ENCODE peak calls at places on chromosomes 4 and X, in ten cellular contexts. One of them, this sample, is unnamed.

GRCh38 chrX:132022115-132022862 is 813 bp upstream of the STK26 start:
- DNase-seq in BJ: no peak
- DNase-seq in cardiac muscle cell: peak
- DNase-seq in fibroblast of the aortic adventitia: no peak
- DNase-seq in testis: no peak
- DNase-seq in sigmoid colon: no peak
- DNase-seq in HFF-Myc: no peak
- DNase-seq in fibroblast of lung: no peak
- DNase-seq in lower lobe of right lung: no peak
- DNase-seq in dorsolateral prefrontal cortex: no peak
- DNase-seq in this sample: no peak

GRCh38 chr4:110586137-110586850 is 36.6 kb downstream of the PITX2 start:
- DNase-seq in sigmoid colon: no peak
- DNase-seq in fibroblast of lung: peak
- DNase-seq in testis: no peak
- DNase-seq in lower lobe of right lung: no peak
- DNase-seq in fibroblast of the aortic adventitia: peak
- DNase-seq in HFF-Myc: peak
- DNase-seq in BJ: peak
- DNase-seq in dorsolateral prefrontal cortex: no peak
- DNase-seq in cardiac muscle cell: peak
- DNase-seq in this sample: peak

GRCh38 chr4:122823476-122823875 is 3.2 kb upstream of the FGF2 start:
- DNase-seq in sigmoid colon: no peak
- DNase-seq in fibroblast of the aortic adventitia: no peak
- DNase-seq in dorsolateral prefrontal cortex: no peak
- DNase-seq in BJ: no peak
- DNase-seq in cardiac muscle cell: peak
- DNase-seq in testis: no peak
- DNase-seq in fibroblast of lung: no peak
- DNase-seq in lower lobe of right lung: no peak
- DNase-seq in HFF-Myc: no peak
- DNase-seq in this sample: peak

GRCh38 chr4:157270108-157270507 is 49.6 kb downstream of the GRIA2 start:
- DNase-seq in sigmoid colon: no peak
- DNase-seq in BJ: no peak
- DNase-seq in cardiac muscle cell: no peak
- DNase-seq in fibroblast of lung: no peak
- DNase-seq in dorsolateral prefrontal cortex: no peak
- DNase-seq in HFF-Myc: no peak
- DNase-seq in lower lobe of right lung: no peak
- DNase-seq in fibroblast of the aortic adventitia: no peak
- DNase-seq in testis: no peak
- DNase-seq in this sample: no peak

GRCh38 chrX:9312922-9313867 is 151.7 kb upstream of the TBL1X start:
- DNase-seq in HFF-Myc: no peak
- DNase-seq in dorsolateral prefrontal cortex: no peak
- DNase-seq in lower lobe of right lung: peak
- DNase-seq in sigmoid colon: no peak
- DNase-seq in fibroblast of lung: no peak
- DNase-seq in fibroblast of the aortic adventitia: no peak
- DNase-seq in cardiac muscle cell: no peak
- DNase-seq in BJ: no peak
- DNase-seq in testis: peak
- DNase-seq in this sample: no peak

GRCh38 chrX:22087158-22087557 is 55.0 kb downstream of the PHEX start:
- DNase-seq in sigmoid colon: no peak
- DNase-seq in fibroblast of the aortic adventitia: no peak
- DNase-seq in cardiac muscle cell: no peak
- DNase-seq in HFF-Myc: no peak
- DNase-seq in fibroblast of lung: no peak
- DNase-seq in lower lobe of right lung: no peak
- DNase-seq in testis: no peak
- DNase-seq in BJ: no peak
- DNase-seq in dorsolateral prefrontal cortex: no peak
- DNase-seq in this sample: no peak

GRCh38 chrX:75547783-75548182 is 24.9 kb upstream of the ZDHHC15 start:
- DNase-seq in fibroblast of the aortic adventitia: no peak
- DNase-seq in lower lobe of right lung: peak
- DNase-seq in testis: peak
- DNase-seq in cardiac muscle cell: no peak
- DNase-seq in fibroblast of lung: peak
- DNase-seq in sigmoid colon: peak
- DNase-seq in dorsolateral prefrontal cortex: no peak
- DNase-seq in BJ: no peak
- DNase-seq in HFF-Myc: no peak
- DNase-seq in this sample: no peak

GRCh38 chr4:126223784-126224407 is 909.1 kb downstream of the FAT4 start:
- DNase-seq in sigmoid colon: no peak
- DNase-seq in dorsolateral prefrontal cortex: no peak
- DNase-seq in fibroblast of lung: peak
- DNase-seq in BJ: no peak
- DNase-seq in cardiac muscle cell: peak
- DNase-seq in fibroblast of the aortic adventitia: peak
- DNase-seq in testis: no peak
- DNase-seq in lower lobe of right lung: no peak
- DNase-seq in HFF-Myc: no peak
- DNase-seq in this sample: peak

GRCh38 chr4:187612211-187612780 is 383.3 kb upstream of the ZFP42 start:
- DNase-seq in dorsolateral prefrontal cortex: no peak
- DNase-seq in BJ: no peak
- DNase-seq in lower lobe of right lung: no peak
- DNase-seq in HFF-Myc: no peak
- DNase-seq in fibroblast of lung: no peak
- DNase-seq in cardiac muscle cell: no peak
- DNase-seq in sigmoid colon: no peak
- DNase-seq in testis: no peak
- DNase-seq in fibroblast of the aortic adventitia: no peak
- DNase-seq in this sample: peak

GRCh38 chr4:181821039-181822004 is 421.9 kb upstream of the TENM3 start:
- DNase-seq in sigmoid colon: no peak
- DNase-seq in testis: no peak
- DNase-seq in fibroblast of the aortic adventitia: peak
- DNase-seq in fibroblast of lung: peak
- DNase-seq in HFF-Myc: no peak
- DNase-seq in BJ: no peak
- DNase-seq in lower lobe of right lung: no peak
- DNase-seq in cardiac muscle cell: peak
- DNase-seq in dorsolateral prefrontal cortex: no peak
- DNase-seq in this sample: peak

GRCh38 chr4:145069361-145069760 is 28.6 kb downstream of the ANAPC10 start:
- DNase-seq in testis: no peak
- DNase-seq in fibroblast of the aortic adventitia: peak
- DNase-seq in cardiac muscle cell: peak
- DNase-seq in dorsolateral prefrontal cortex: no peak
- DNase-seq in fibroblast of lung: peak
- DNase-seq in sigmoid colon: no peak
- DNase-seq in BJ: no peak
- DNase-seq in lower lobe of right lung: no peak
- DNase-seq in HFF-Myc: no peak
- DNase-seq in this sample: peak

GRCh38 chr4:72567821-72568620 is 1.0 kb downstream of the ADAMTS3 start:
- DNase-seq in cardiac muscle cell: peak
- DNase-seq in HFF-Myc: peak
- DNase-seq in dorsolateral prefrontal cortex: peak
- DNase-seq in fibroblast of the aortic adventitia: peak
- DNase-seq in sigmoid colon: peak
- DNase-seq in testis: peak
- DNase-seq in lower lobe of right lung: peak
- DNase-seq in BJ: peak
- DNase-seq in fibroblast of lung: peak
- DNase-seq in this sample: peak

DNA sequence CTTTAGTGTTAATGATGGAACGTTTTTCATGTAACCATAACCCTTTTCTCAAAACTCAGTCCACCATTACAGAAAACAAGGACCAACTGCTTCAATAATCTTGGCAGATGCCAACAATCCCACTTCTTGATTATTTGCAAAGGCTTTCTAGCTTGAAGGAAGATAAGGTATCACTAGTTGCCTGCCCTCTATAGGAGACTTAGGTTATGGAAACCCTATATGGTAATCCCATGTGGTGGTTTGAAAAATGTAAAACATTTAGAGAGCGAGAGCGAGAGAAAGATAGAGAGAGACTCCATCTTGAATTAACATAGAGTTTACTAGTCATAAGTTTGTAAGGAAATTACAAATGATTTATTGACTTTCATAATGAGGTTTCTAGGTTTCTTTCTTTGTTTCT is 1627.5 kb upstream of the TENM3 start:
- DNase-seq in sigmoid colon: no peak
- DNase-seq in testis: no peak
- DNase-seq in BJ: no peak
- DNase-seq in cardiac muscle cell: no peak
- DNase-seq in dorsolateral prefrontal cortex: no peak
- DNase-seq in fibroblast of the aortic adventitia: no peak
- DNase-seq in HFF-Myc: no peak
- DNase-seq in fibroblast of lung: no peak
- DNase-seq in lower lobe of right lung: no peak
- DNase-seq in this sample: no peak
- TF ChIP-seq CTCF in sigmoid colon: no peak
- TF ChIP-seq CTCF in testis: no peak
- TF ChIP-seq CTCF in BJ: no peak
- TF ChIP-seq CTCF in cardiac muscle cell: no peak
- TF ChIP-seq CTCF in dorsolateral prefrontal cortex: no peak
- TF ChIP-seq CTCF in fibroblast of the aortic adventitia: no peak
- TF ChIP-seq CTCF in HFF-Myc: no peak
- TF ChIP-seq CTCF in fibroblast of lung: no peak
- TF ChIP-seq CTCF in lower lobe of right lung: no peak
- TF ChIP-seq CTCF in this sample: no peak

GRCh38 chr4:139633661-139634060 is 32.0 kb upstream of the MGST2 start:
- DNase-seq in lower lobe of right lung: no peak
- DNase-seq in fibroblast of lung: peak
- DNase-seq in sigmoid colon: no peak
- DNase-seq in cardiac muscle cell: peak
- DNase-seq in HFF-Myc: no peak
- DNase-seq in BJ: no peak
- DNase-seq in fibroblast of the aortic adventitia: peak
- DNase-seq in dorsolateral prefrontal cortex: no peak
- DNase-seq in testis: peak
- DNase-seq in this sample: peak
- H3K4me3 ChIP-seq in lower lobe of right lung: peak
- H3K4me3 ChIP-seq in fibroblast of lung: peak
- H3K4me3 ChIP-seq in sigmoid colon: no peak
- H3K4me3 ChIP-seq in cardiac muscle cell: no peak
- H3K4me3 ChIP-seq in HFF-Myc: no peak
- H3K4me3 ChIP-seq in BJ: no peak
- H3K4me3 ChIP-seq in fibroblast of the aortic adventitia: peak
- H3K4me3 ChIP-seq in dorsolateral prefrontal cortex: peak
- H3K4me3 ChIP-seq in testis: peak
- H3K4me3 ChIP-seq in this sample: no peak

DNA sequence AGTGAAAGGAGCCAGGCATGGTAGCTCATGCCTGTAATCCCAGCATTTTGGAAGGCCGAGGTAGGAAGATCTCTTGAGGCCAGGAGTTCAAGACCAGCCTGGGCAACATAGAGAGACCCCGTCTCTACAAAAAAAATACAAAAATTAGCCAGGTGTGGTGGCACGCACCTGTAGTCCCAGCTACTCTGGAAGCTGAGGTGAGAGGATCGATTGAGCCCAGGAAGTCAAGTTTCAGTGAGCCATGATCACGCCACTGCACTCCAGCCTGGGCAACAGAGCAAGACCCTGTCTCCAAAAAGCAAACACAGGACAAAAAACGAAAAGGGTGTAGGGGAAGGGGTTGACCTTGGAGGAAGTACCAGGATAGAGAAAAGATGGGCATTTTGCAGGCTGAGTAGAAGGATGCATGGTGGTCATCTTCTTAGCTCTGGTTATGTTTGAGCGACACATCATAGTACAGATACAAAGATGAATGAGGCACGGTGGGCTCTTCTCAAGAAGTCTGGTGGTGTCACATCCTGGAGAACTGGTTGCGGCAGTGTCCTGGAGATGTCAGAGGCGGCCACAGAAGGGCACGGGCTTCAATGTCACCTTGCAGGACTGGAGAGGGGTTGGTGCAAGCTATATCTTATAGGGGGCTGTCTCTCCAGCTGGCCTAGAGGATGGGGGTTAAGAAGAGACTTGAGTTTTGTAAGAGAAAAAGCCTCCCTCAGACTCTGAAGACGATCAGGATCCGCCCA is 32.0 kb downstream of the SLC25A5 start:
- DNase-seq in lower lobe of right lung: no peak
- DNase-seq in fibroblast of lung: no peak
- DNase-seq in HFF-Myc: no peak
- DNase-seq in cardiac muscle cell: no peak
- DNase-seq in fibroblast of the aortic adventitia: no peak
- DNase-seq in testis: no peak
- DNase-seq in BJ: no peak
- DNase-seq in sigmoid colon: peak
- DNase-seq in dorsolateral prefrontal cortex: no peak
- DNase-seq in this sample: no peak
- TF ChIP-seq CTCF in lower lobe of right lung: no peak
- TF ChIP-seq CTCF in fibroblast of lung: no peak
- TF ChIP-seq CTCF in HFF-Myc: no peak
- TF ChIP-seq CTCF in cardiac muscle cell: no peak
- TF ChIP-seq CTCF in fibroblast of the aortic adventitia: no peak
- TF ChIP-seq CTCF in testis: no peak
- TF ChIP-seq CTCF in BJ: no peak
- TF ChIP-seq CTCF in sigmoid colon: no peak
- TF ChIP-seq CTCF in dorsolateral prefrontal cortex: no peak
- TF ChIP-seq CTCF in this sample: no peak

GRCh38 chr4:10461850-10462400 is 4.7 kb upstream of the ZNF518B start:
- DNase-seq in fibroblast of the aortic adventitia: no peak
- DNase-seq in lower lobe of right lung: no peak
- DNase-seq in BJ: no peak
- DNase-seq in sigmoid colon: no peak
- DNase-seq in fibroblast of lung: no peak
- DNase-seq in testis: no peak
- DNase-seq in HFF-Myc: no peak
- DNase-seq in cardiac muscle cell: no peak
- DNase-seq in dorsolateral prefrontal cortex: no peak
- DNase-seq in this sample: no peak

GRCh38 chr4:10459305-10459704 is 2.1 kb upstream of the ZNF518B start:
- DNase-seq in BJ: no peak
- DNase-seq in HFF-Myc: no peak
- DNase-seq in testis: no peak
- DNase-seq in sigmoid colon: no peak
- DNase-seq in lower lobe of right lung: no peak
- DNase-seq in cardiac muscle cell: no peak
- DNase-seq in fibroblast of lung: no peak
- DNase-seq in dorsolateral prefrontal cortex: no peak
- DNase-seq in fibroblast of the aortic adventitia: no peak
- DNase-seq in this sample: no peak

GRCh38 chr4:10462876-10463275 is 5.7 kb upstream of the ZNF518B start:
- DNase-seq in cardiac muscle cell: no peak
- DNase-seq in dorsolateral prefrontal cortex: no peak
- DNase-seq in lower lobe of right lung: no peak
- DNase-seq in fibroblast of lung: no peak
- DNase-seq in HFF-Myc: no peak
- DNase-seq in sigmoid colon: no peak
- DNase-seq in testis: no peak
- DNase-seq in fibroblast of the aortic adventitia: no peak
- DNase-seq in BJ: no peak
- DNase-seq in this sample: no peak

GRCh38 chr4:10460313-10461047 is 3.3 kb upstream of the ZNF518B start:
- DNase-seq in testis: no peak
- DNase-seq in fibroblast of the aortic adventitia: no peak
- DNase-seq in HFF-Myc: no peak
- DNase-seq in BJ: no peak
- DNase-seq in sigmoid colon: no peak
- DNase-seq in dorsolateral prefrontal cortex: no peak
- DNase-seq in cardiac muscle cell: no peak
- DNase-seq in lower lobe of right lung: no peak
- DNase-seq in fibroblast of lung: no peak
- DNase-seq in this sample: no peak

GRCh38 chr4:10461091-10461849 is 4.0 kb upstream of the ZNF518B start:
- DNase-seq in BJ: no peak
- DNase-seq in HFF-Myc: peak
- DNase-seq in sigmoid colon: no peak
- DNase-seq in dorsolateral prefrontal cortex: no peak
- DNase-seq in testis: peak
- DNase-seq in cardiac muscle cell: peak
- DNase-seq in fibroblast of lung: peak
- DNase-seq in fibroblast of the aortic adventitia: peak
- DNase-seq in lower lobe of right lung: peak
- DNase-seq in this sample: peak
- H3K4me3 ChIP-seq in BJ: peak
- H3K4me3 ChIP-seq in HFF-Myc: peak
- H3K4me3 ChIP-seq in sigmoid colon: no peak
- H3K4me3 ChIP-seq in dorsolateral prefrontal cortex: peak
- H3K4me3 ChIP-seq in testis: peak
- H3K4me3 ChIP-seq in cardiac muscle cell: peak
- H3K4me3 ChIP-seq in fibroblast of lung: peak
- H3K4me3 ChIP-seq in fibroblast of the aortic adventitia: peak
- H3K4me3 ChIP-seq in lower lobe of right lung: peak
- H3K4me3 ChIP-seq in this sample: peak